ENCODE peak calls at places on chromosomes 4 and X, in four cellular contexts. N is sigmoid colon, F is spleen, T is H1. A is an unnamed sample.

GRCh38 chr4:80036949-80037348 is 36.1 kb downstream of the ANTXR2 start:
- DNase-seq in N (no peak), F (no peak), T (no peak), A (no peak)

GRCh38 chr4:89992744-89993143 is 98.1 kb downstream of the MMRN1 start:
- DNase-seq in N (no peak), F (no peak), T (no peak), A (no peak)

GRCh38 chr4:142883433-142883832 is 37.3 kb upstream of the INPP4B start:
- DNase-seq in N (no peak), F (no peak), T (no peak), A (no peak)

GRCh38 chr4:16642897-16643296 is 255.5 kb downstream of the LDB2 start:
- DNase-seq in N (no peak), F (no peak), T (no peak), A (no peak)

GRCh38 chr4:103400405-103400804 is 202.3 kb upstream of the CENPE start:
- DNase-seq in N (no peak), F (no peak), T (no peak), A (no peak)

GRCh38 chr4:108959497-108959896 is 196.6 kb upstream of the ETNPPL start:
- DNase-seq in N (no peak), F (no peak), T (no peak), A (no peak)

GRCh38 chrX:110182362-110182761 is 135.5 kb downstream of the AMMECR1 start:
- DNase-seq in N (no peak), F (peak; percentile 35), T (no peak), A (no peak)

GRCh38 chr4:69910016-69910782 is 20.7 kb upstream of the CSN1S1 start:
- DNase-seq in N (no peak), F (no peak), T (no peak), A (no peak)

GRCh38 chr4:66014146-66014765 is 344.0 kb upstream of the EPHA5 start:
- DNase-seq in N (no peak), F (no peak), T (peak; percentile 38), A (no peak)

GRCh38 chrX:2723316-2723879 is 28.4 kb upstream of the XG start:
- DNase-seq in N (peak; percentile 66), F (no peak), T (no peak), A (no peak)

GRCh38 chrX:136812286-136812685 is 31.6 kb upstream of the ARHGEF6 start:
- DNase-seq in N (no peak), F (no peak), T (no peak), A (no peak)

GRCh38 chr4:1871471-1872021 is 353 bp downstream of the NSD2 start:
- DNase-seq in N (peak; percentile 72), F (peak; percentile 93), T (no peak), A (no peak)

GRCh38 chr4:107212565-107212964 is 176.5 kb upstream of the DKK2 start:
- DNase-seq in N (no peak), F (no peak), T (no peak), A (no peak)

GRCh38 chr4:77120888-77121508 is 36.0 kb upstream of the CCNG2 start:
- DNase-seq in N (no peak), F (no peak), T (no peak), A (no peak)

GRCh38 chrX:12137982-12138365 is 299 bp upstream of the FRMPD4 start:
- DNase-seq in N (no peak), F (no peak), T (no peak), A (no peak)

GRCh38 chr4:81096566-81096965 is 66.1 kb downstream of the BMP3 start:
- DNase-seq in N (no peak), F (no peak), T (no peak), A (no peak)

GRCh38 chr4:26183017-26183416 is 137.8 kb upstream of the RBPJ start:
- DNase-seq in N (no peak), F (no peak), T (no peak), A (no peak)

GRCh38 chrX:48470110-48470832 is at the start of gene SLC38A5:
- DNase-seq in N (no peak), F (peak; percentile 70), T (no peak), A (no peak)

GRCh38 chr4:81963506-81964020 is 410.2 kb downstream of the HNRNPD start:
- DNase-seq in N (no peak), F (no peak), T (no peak), A (no peak)

GRCh38 chr4:25621027-25621930 is 34.4 kb upstream of the SLC34A2 start:
- DNase-seq in N (no peak), F (peak; percentile 13), T (no peak), A (no peak)

GRCh38 chr4:3263053-3263958 is 14.3 kb downstream of the MSANTD1 start:
- DNase-seq in N (peak; percentile 44), F (no peak), T (no peak), A (no peak)

GRCh38 chrX:153297376-153297775 is 24.2 kb downstream of the PNMA6F start:
- DNase-seq in N (peak; percentile 3), F (no peak), T (no peak), A (no peak)

GRCh38 chr4:177611974-177612664 is 169.9 kb upstream of the AGA start:
- DNase-seq in N (no peak), F (no peak), T (no peak), A (no peak)

DNA sequence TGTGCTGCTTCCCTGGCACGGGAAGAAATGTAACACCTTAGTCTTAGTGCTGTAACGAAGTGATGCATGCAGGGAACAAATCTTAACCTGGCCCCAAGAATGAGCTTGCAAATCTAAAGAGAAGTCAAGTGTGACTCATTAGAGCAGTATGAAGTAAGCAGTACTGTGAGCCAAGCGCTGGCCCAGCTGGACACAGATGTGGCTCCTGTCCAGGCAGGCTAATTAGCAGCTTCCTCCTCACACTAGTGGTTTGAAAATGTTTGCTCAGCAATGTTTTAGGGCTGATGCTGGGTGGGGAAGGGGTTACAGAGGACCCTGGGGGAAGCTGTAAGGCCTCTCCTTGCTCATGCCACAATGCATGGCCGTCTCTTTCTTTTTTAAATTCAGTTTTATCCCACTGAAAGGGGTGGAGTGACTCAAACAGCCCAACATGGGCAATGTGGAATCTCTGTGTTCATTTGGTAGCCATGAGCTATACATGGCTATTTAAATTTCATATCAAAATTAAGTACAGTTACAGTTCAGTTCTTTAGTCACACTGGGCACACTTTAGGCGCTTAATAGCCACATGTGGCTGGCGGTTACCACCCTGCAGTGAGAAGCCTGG is 48.9 kb downstream of the MAP7D2 start:
- DNase-seq in N (peak; percentile 89), F (no peak), T (no peak), A (no peak)
- H3K27ac ChIP-seq in N (no peak overlapping the region), F (no peak overlapping the region), T (no peak overlapping the region), A (no peak overlapping the region)

GRCh38 chr4:93144644-93145043 is 683.9 kb upstream of the ATOH1 start:
- DNase-seq in N (no peak), F (no peak), T (no peak), A (no peak)
- TF ChIP-seq POLR2AphosphoS5 in N (no peak), F (no peak), T (no peak), A (no peak)

DNA sequence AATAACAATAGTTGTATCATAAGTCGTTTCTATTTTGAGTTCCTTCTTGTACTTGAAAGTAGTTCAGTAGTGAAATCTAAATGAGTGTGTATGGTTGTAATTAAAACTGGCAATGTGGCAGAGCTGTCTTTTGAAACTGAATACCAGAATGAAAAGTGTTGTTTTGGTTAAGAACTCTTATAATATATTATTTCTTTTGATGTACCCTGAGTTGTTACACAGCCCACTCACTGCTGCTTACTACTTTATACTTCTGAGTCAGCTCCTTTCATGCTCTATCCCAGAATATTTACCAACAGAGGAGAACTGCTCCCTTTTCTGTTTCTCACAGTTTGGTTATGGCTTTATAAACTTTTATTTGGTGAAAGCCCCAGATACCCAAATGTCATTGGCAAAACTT is 28.8 kb downstream of the FAM199X start:
- DNase-seq in N (no peak), F (no peak), T (no peak), A (no peak)
- H3K27ac ChIP-seq in N (no peak overlapping the region), F (no peak overlapping the region), T (no peak overlapping the region), A (no peak overlapping the region)

GRCh38 chr4:8274772-8275241 is 5.3 kb downstream of the HTRA3 start:
- DNase-seq in N (peak; percentile 98), F (no peak), T (no peak), A (no peak)
- TF ChIP-seq POLR2AphosphoS5 in N (peak; percentile 91), F (peak; percentile 33), T (no peak), A (peak; percentile 38)

DNA sequence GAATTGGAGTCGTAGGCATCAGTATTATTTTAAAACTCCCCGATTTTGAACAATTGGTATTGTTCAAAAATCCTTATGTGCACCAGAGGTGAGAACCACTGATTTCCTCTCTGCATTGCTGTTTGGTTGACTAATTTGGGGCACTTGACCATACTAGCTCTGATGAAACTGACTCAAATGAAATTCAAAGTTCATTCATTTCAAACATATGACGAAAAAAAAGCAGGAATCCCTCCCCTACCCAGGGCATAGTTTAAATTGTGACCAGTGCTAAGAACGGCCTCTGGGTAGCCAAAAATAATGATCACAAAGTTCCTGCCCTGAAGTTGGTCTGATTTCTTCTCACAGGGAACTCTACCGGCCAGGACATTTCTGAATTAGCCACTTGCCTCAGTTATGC is 75.7 kb upstream of the EGFL6 start:
- DNase-seq in N (no peak), F (no peak), T (no peak), A (no peak)
- H3K27ac ChIP-seq in N (no peak overlapping the region), F (no peak overlapping the region), T (no peak overlapping the region), A (no peak overlapping the region)